ENCODE peak calls at places on chromosome 9, in six cellular contexts. E is IMR-90, K is H9, A is neuronal stem cell, B is mesenchymal stem cell, O is trophoblast cell. F is an unnamed sample.

GRCh38 chr9:114050646-114051045 is 27.5 kb downstream of the AMBP start:
- DNase-seq in E (no peak), K (no peak), A (no peak), B (no peak), O (no peak), F (no peak)

GRCh38 chr9:115593587-115594091 is 475.7 kb upstream of the TNC start:
- DNase-seq in E (peak), K (peak), A (peak), B (peak), O (peak), F (peak)

GRCh38 chr9:127172066-127172707 is 49.8 kb upstream of the ANGPTL2 start:
- DNase-seq in E (peak), K (no peak), A (no peak), B (peak), O (no peak), F (no peak)

GRCh38 chr9:124079176-124079925 is 67.8 kb downstream of the LHX2 start:
- DNase-seq in E (peak), K (no peak), A (no peak), B (peak), O (peak), F (peak)

GRCh38 chr9:98288876-98289275 is 33.4 kb upstream of the TBC1D2 start:
- DNase-seq in E (no peak), K (no peak), A (no peak), B (no peak), O (peak), F (no peak)

GRCh38 chr9:105053209-105053652 is 125.3 kb upstream of the ABCA1 start:
- DNase-seq in E (peak), K (no peak), A (no peak), B (peak), O (peak), F (no peak)

GRCh38 chr9:98256632-98257218 is 1.3 kb upstream of the TBC1D2 start:
- DNase-seq in E (no peak), K (no peak), A (no peak), B (no peak), O (no peak), F (no peak)

GRCh38 chr9:125694478-125694877 is 12.5 kb downstream of the MAPKAP1 start:
- DNase-seq in E (peak), K (no peak), A (peak), B (peak), O (no peak), F (peak)

GRCh38 chr9:107239474-107239873 is 43.6 kb upstream of the RAD23B start:
- DNase-seq in E (peak), K (no peak), A (no peak), B (peak), O (no peak), F (peak)

GRCh38 chr9:133065070-133065388 is 3.2 kb downstream of the CEL start:
- DNase-seq in E (no peak), K (no peak), A (no peak), B (no peak), O (no peak), F (no peak)

GRCh38 chr9:75169623-75170022 is 81.3 kb downstream of the OSTF1 start:
- DNase-seq in E (no peak), K (no peak), A (no peak), B (no peak), O (peak), F (peak)

GRCh38 chr9:135410831-135411473 is 68.6 kb upstream of the PPP1R26 start:
- DNase-seq in E (no peak), K (peak), A (no peak), B (no peak), O (no peak), F (peak)

GRCh38 chr9:72092820-72093219 is 32.4 kb upstream of the C9orf57 start:
- DNase-seq in E (no peak), K (no peak), A (no peak), B (no peak), O (no peak), F (no peak)

GRCh38 chr9:120676767-120677402 is 37.4 kb downstream of the MEGF9 start:
- DNase-seq in E (no peak), K (no peak), A (no peak), B (no peak), O (no peak), F (peak)

GRCh38 chr9:71608825-71609452 is 159.4 kb downstream of the CEMIP2 start:
- DNase-seq in E (peak), K (peak), A (peak), B (no peak), O (peak), F (peak)

GRCh38 chr9:123401879-123402513 is 46.0 kb downstream of the CRB2 start:
- DNase-seq in E (peak), K (no peak), A (peak), B (peak), O (peak), F (peak)

GRCh38 chr9:124260769-124261603 is 3.2 kb downstream of the NEK6 start:
- DNase-seq in E (peak), K (no peak), A (no peak), B (peak), O (peak), F (peak)

GRCh38 chr9:135772056-135773042 is 70.4 kb downstream of the KCNT1 start:
- DNase-seq in E (no peak), K (no peak), A (no peak), B (no peak), O (no peak), F (no peak)

GRCh38 chr9:70553718-70554673 is 139.5 kb upstream of the KLF9 start:
- DNase-seq in E (peak), K (peak), A (peak), B (peak), O (no peak), F (peak)
- H2BK120ac ChIP-seq in E (peak), K (no peak), A (no peak), B (no peak), O (no peak), F (peak)

GRCh38 chr9:134361843-134362414 is 35.7 kb downstream of the RXRA start:
- DNase-seq in E (no peak), K (no peak), A (no peak), B (no peak), O (no peak), F (no peak)
- H4K8ac ChIP-seq in E (no peak), K (no peak), A (peak), B (no peak), O (no peak), F (no peak)

GRCh38 chr9:99445377-99445891 is 223.4 kb downstream of the SEC61B start:
- DNase-seq in E (peak), K (no peak), A (no peak), B (peak), O (peak), F (peak)
- H3K18ac ChIP-seq in E (no peak), K (no peak), A (no peak), B (no peak), O (no peak), F (no peak)

GRCh38 chr9:111514967-111515366 is 10.0 kb upstream of the ZNF483 start:
- DNase-seq in E (no peak), K (no peak), A (no peak), B (no peak), O (no peak), F (no peak)

GRCh38 chr9:111516061-111516465 is 8.9 kb upstream of the ZNF483 start:
- DNase-seq in E (peak), K (peak), A (no peak), B (no peak), O (no peak), F (no peak)
- H2BK120ac ChIP-seq in E (no peak), K (no peak), A (no peak), B (no peak), O (no peak), F (no peak)

GRCh38 chr9:37746448-37747270 is 6.9 kb upstream of the TRMT10B start:
- DNase-seq in E (peak), K (no peak), A (no peak), B (peak), O (no peak), F (peak)
- H4K8ac ChIP-seq in E (no peak), K (no peak), A (no peak), B (peak), O (no peak), F (no peak)

DNA sequence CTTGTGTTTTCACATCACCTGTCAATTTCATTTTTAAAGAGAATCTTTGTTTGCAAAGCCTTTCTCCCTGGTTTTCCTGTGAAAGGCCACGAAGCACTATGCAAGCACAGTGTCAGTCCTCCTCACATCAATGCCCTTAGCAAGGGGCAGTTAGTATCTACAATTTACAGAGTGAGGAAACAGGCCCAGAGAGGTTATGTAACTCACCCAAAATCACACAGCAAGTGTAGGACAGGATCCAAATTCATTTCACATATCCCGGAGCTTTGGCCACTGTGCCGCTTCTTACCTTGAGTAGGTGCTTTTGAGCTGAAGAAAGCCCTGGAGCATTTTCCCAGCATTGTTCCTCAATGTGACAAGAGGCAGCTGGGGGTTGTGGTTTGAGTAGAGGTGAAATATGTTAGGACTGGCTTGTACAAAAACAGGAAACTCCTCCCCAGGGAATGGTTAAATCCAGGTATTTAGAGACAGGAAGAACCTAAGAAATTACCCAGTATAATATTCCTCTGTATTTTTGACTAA is 283.8 kb downstream of the NTRK2 start:
- DNase-seq in E (no peak), K (no peak), A (no peak), B (no peak), O (no peak), F (peak)
- H3K18ac ChIP-seq in E (no peak), K (no peak), A (no peak), B (no peak), O (no peak), F (no peak)

DNA sequence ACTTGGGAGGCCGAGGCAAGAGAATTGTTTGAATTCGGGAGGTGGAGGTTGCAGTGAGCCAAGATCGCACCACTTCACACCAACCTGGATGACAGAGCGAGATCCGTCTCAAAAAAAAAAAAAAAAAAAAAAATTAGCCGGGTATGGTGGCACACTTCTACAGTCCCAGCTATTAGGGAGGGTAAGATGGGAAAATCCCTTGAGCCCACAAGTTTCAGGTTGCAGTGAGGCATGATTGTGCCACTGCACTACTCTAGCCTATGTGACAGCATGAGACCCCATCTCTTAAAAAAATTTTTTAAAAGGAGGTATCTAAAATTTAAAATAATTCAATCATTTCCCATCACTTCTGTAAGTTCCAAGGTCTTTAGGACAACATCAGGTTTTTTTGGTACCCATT is 26.0 kb downstream of the PSIP1 start:
- DNase-seq in E (no peak), K (no peak), A (no peak), B (no peak), O (no peak), F (no peak)
- H2BK120ac ChIP-seq in E (no peak), K (no peak), A (no peak), B (no peak), O (no peak), F (no peak)

DNA sequence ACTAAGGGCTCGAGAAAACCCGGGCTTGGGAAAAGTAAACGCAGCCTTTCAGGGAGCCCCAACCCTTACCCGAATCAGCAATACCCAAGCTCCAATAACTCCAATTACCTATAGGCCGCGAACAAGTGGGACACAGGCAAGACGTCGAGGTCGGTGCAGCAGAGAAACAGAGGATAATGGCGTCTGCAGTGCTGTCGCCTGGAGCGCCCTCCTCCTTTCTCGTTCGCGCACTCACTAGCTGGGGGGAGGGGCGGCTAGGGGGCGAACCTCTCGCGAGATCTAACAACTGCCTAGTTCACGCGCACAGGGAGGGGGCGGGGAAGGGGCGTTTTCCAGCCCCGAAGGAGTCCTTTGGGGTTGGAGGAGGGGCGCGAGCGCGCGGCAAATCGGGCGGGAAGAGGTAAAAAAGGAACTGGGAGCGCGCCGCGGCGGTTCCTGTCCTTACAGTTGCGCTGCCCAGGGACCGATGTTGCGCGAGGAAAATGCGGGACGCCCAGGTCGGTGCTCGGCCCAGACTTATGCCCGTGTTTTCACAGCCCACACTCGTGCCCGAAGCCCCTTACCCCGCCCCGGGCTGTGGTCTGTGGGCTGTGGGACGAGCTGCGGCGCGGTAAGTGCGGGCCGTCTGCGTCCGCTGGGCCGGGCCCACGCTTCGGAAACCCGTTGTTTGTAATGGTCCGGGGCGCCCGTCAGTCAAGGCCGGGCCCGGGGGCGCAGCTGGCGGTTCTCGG is at the start of gene RMI1:
- DNase-seq in E (peak), K (peak), A (peak), B (peak), O (peak), F (peak)
- H4K8ac ChIP-seq in E (peak), K (peak), A (peak), B (peak), O (peak), F (peak)